ENCODE peak calls at places on chromosomes 3 and 15, in six cellular contexts. P is GM12878, B is endothelial cell of umbilical vein, A is A549, E is HepG2, D is K562. O is an unnamed sample.

GRCh38 chr3:5053021-5053831 is 68.9 kb upstream of the ARL8B start:
- DNase-seq in P (no peak), B (no peak), A (no peak), E (no peak), D (no peak), O (peak)

GRCh38 chr3:56899078-56899477 is 97.3 kb upstream of the ARHGEF3 start:
- DNase-seq in P (no peak), B (no peak), A (no peak), E (no peak), D (no peak), O (no peak)

GRCh38 chr15:70140543-70141375 is 43.0 kb upstream of the TLE3 start:
- DNase-seq in P (no peak), B (peak), A (no peak), E (peak), D (no peak), O (peak)

GRCh38 chr3:56200251-56200650 is 268.0 kb downstream of the ERC2 start:
- DNase-seq in P (no peak), B (no peak), A (no peak), E (no peak), D (no peak), O (no peak)

GRCh38 chr3:157290761-157291160 is 130.8 kb upstream of the CCNL1 start:
- DNase-seq in P (no peak), B (no peak), A (no peak), E (no peak), D (no peak), O (no peak)

GRCh38 chr3:58333206-58334012 is 717 bp downstream of the PXK start:
- DNase-seq in P (no peak), B (peak), A (no peak), E (no peak), D (peak), O (peak)

GRCh38 chr3:172270767-172271166 is 177.5 kb downstream of the GHSR start:
- DNase-seq in P (peak), B (no peak), A (no peak), E (no peak), D (no peak), O (no peak)

GRCh38 chr3:170496026-170496867 is 77.6 kb downstream of the CLDN11 start:
- DNase-seq in P (no peak), B (no peak), A (no peak), E (no peak), D (no peak), O (no peak)

GRCh38 chr3:73784647-73785420 is 160.1 kb upstream of the PDZRN3 start:
- DNase-seq in P (no peak), B (no peak), A (no peak), E (no peak), D (no peak), O (no peak)

GRCh38 chr15:59169337-59169736 is 37.3 kb upstream of the LDHAL6B start:
- DNase-seq in P (no peak), B (peak), A (no peak), E (no peak), D (no peak), O (no peak)

GRCh38 chr3:11370134-11370533 is 97.9 kb downstream of the ATG7 start:
- DNase-seq in P (no peak), B (peak), A (no peak), E (no peak), D (no peak), O (no peak)

GRCh38 chr3:61493339-61493738 is 68.0 kb upstream of the PTPRG start:
- DNase-seq in P (no peak), B (no peak), A (no peak), E (no peak), D (no peak), O (no peak)

GRCh38 chr3:107704477-107704876 is 181.7 kb downstream of the BBX start:
- DNase-seq in P (no peak), B (no peak), A (no peak), E (no peak), D (no peak), O (no peak)

GRCh38 chr15:101684384-101684783 is 32.2 kb upstream of the TM2D3 start:
- DNase-seq in P (no peak), B (no peak), A (peak), E (no peak), D (no peak), O (no peak)

GRCh38 chr15:43293402-43293801 is 26.7 kb upstream of the TGM5 start:
- DNase-seq in P (no peak), B (no peak), A (no peak), E (peak), D (peak), O (no peak)

GRCh38 chr15:92682772-92683510 is 27.4 kb upstream of the FAM174B start:
- DNase-seq in P (no peak), B (no peak), A (no peak), E (no peak), D (no peak), O (no peak)

GRCh38 chr15:56291741-56292140 is 48.1 kb upstream of the RFX7 start:
- DNase-seq in P (no peak), B (no peak), A (no peak), E (no peak), D (no peak), O (no peak)

GRCh38 chr3:185717627-185718330 is 107.1 kb downstream of the IGF2BP2 start:
- DNase-seq in P (no peak), B (peak), A (no peak), E (peak), D (no peak), O (no peak)

GRCh38 chr3:40645883-40646282 is 121.1 kb downstream of the ZNF621 start:
- DNase-seq in P (no peak), B (no peak), A (no peak), E (no peak), D (no peak), O (no peak)

GRCh38 chr3:139638518-139638917 is 39.3 kb downstream of the NMNAT3 start:
- DNase-seq in P (no peak), B (no peak), A (no peak), E (no peak), D (no peak), O (no peak)

GRCh38 chr3:126067959-126068358 is 16.0 kb downstream of the SLC41A3 start:
- DNase-seq in P (no peak), B (no peak), A (no peak), E (no peak), D (no peak), O (no peak)

GRCh38 chr3:55826731-55827496 is 339.8 kb upstream of the WNT5A start:
- DNase-seq in P (no peak), B (peak), A (no peak), E (no peak), D (no peak), O (no peak)

GRCh38 chr15:70424937-70425411 is 327.3 kb upstream of the TLE3 start:
- DNase-seq in P (no peak), B (no peak), A (no peak), E (no peak), D (no peak), O (peak)

GRCh38 chr15:87743557-87743956 is 513.0 kb downstream of the NTRK3 start:
- DNase-seq in P (no peak), B (no peak), A (no peak), E (no peak), D (no peak), O (no peak)

GRCh38 chr3:170621256-170621655 is 35.4 kb upstream of the SLC7A14 start:
- DNase-seq in P (no peak), B (no peak), A (no peak), E (no peak), D (no peak), O (no peak)

DNA sequence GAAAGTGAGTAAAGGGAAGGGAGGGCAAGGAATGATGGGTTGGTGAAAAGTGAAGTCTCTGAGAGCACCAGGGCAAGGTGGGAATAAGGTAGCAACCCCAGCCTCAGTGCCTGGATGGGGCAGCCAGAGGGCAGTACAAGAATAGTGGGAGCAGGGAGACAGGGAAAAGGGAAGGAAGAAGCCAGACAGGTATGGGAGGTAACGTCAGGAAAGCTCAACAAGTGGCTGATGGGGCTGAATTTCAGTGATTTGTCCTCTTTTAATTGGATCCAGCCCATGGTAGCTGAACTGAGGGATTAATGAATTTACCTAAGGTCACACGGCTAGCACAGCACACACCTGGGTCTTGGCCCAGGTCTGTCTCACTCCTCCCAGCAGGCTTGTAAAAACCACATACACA is 12.6 kb downstream of the RORA start:
- DNase-seq in P (no peak), B (no peak), A (no peak), E (no peak), D (no peak), O (no peak)
- TF ChIP-seq CTCF in P (no peak), B (no peak), A (no peak), E (peak), D (no peak), O (no peak)

GRCh38 chr3:31968927-31969418 is 12.1 kb downstream of the OSBPL10 start:
- DNase-seq in P (no peak), B (peak), A (peak), E (peak), D (no peak), O (no peak)
- TF ChIP-seq MYC in P (no peak), B (no peak), A (no peak), E (no peak), D (no peak), O (no peak)

GRCh38 chr15:90095521-90095959 is 6.7 kb downstream of the IDH2 start:
- DNase-seq in P (no peak), B (no peak), A (no peak), E (peak), D (no peak), O (peak)
- TF ChIP-seq MAX in P (no peak), B (no peak), A (no peak), E (no peak), D (no peak), O (no peak)

DNA sequence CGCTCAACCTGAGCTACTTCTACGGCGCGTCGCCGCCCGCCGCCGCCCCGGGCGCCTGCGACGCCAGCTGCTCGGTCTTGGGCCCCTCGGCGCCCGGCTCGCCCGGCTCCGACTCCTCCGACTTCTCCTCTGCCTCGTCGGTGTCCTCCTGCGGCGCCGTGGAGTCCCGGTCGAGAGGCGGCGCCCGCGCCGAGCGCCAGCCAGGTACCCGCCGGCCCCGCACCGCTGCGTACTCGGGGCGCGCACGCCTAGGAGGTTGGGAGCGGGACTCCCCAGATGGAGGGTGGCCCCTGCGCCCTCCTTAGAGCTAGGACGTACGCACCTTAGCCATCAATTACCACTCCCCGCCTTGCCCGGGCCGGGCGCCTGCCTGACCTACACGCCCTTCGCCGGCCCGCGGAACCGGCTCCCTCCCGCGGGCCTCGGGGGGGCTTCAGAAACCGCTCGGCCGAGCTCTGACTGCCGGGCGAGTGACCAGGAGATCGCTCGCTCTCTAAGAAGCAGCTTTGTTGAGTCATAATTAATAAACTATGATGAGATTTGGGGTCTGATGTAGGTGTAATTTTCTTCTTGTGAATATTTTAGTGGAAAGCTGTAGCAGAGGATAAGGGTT is 506 bp downstream of the NFKBIZ start:
- DNase-seq in P (no peak), B (peak), A (no peak), E (no peak), D (peak), O (peak)
- TF ChIP-seq CTCF in P (peak), B (no peak), A (peak), E (peak), D (no peak), O (no peak)